ENCODE peak calls at places on chromosomes 3 and 15, in seven cellular contexts. B is epithelial cell of proximal tubule, T is upper lobe of left lung, J is hepatocyte, X is body of pancreas, O is HepG2, Q is colonic mucosa. K is an unnamed sample.

GRCh38 chr3:27927882-27928281 is 205.8 kb upstream of the EOMES start:
- DNase-seq in B (no peak), T (no peak), J (no peak), X (no peak), O (no peak), Q (no peak), K (no peak)

GRCh38 chr15:78006567-78007205 is 70.8 kb downstream of the TBC1D2B start:
- DNase-seq in B (no peak), T (no peak), J (no peak), X (peak; percentile 85), O (no peak), Q (peak; percentile 75), K (no peak)

GRCh38 chr3:157231071-157231470 is 71.1 kb upstream of the CCNL1 start:
- DNase-seq in B (no peak), T (no peak), J (no peak), X (no peak), O (no peak), Q (no peak), K (no peak)

GRCh38 chr15:43763819-43764446 is 12.8 kb downstream of the ELL3 start:
- DNase-seq in B (no peak), T (no peak), J (no peak), X (no peak), O (no peak), Q (no peak), K (no peak)

GRCh38 chr3:66789584-66790237 is 208.4 kb upstream of the KBTBD8 start:
- DNase-seq in B (no peak), T (no peak), J (no peak), X (no peak), O (no peak), Q (no peak), K (no peak)

GRCh38 chr3:39590776-39591175 is 123.3 kb downstream of the MOBP start:
- DNase-seq in B (no peak), T (no peak), J (no peak), X (no peak), O (no peak), Q (no peak), K (no peak)

GRCh38 chr3:8994226-8994625 is 31.0 kb upstream of the RAD18 start:
- DNase-seq in B (no peak), T (no peak), J (no peak), X (no peak), O (no peak), Q (no peak), K (no peak)

GRCh38 chr15:88126695-88127476 is 129.7 kb downstream of the NTRK3 start:
- DNase-seq in B (no peak), T (no peak), J (no peak), X (no peak), O (no peak), Q (no peak), K (no peak)

GRCh38 chr3:174431717-174432116 is 427.4 kb upstream of the NAALADL2 start:
- DNase-seq in B (no peak), T (no peak), J (no peak), X (no peak), O (no peak), Q (no peak), K (no peak)

GRCh38 chr3:51717947-51718346 is 11.1 kb downstream of the GRM2 start:
- DNase-seq in B (no peak), T (no peak), J (peak; percentile 2), X (no peak), O (no peak), Q (no peak), K (no peak)

GRCh38 chr3:51717446-51717845 is 10.6 kb downstream of the GRM2 start:
- DNase-seq in B (no peak), T (no peak), J (peak; percentile 1), X (no peak), O (no peak), Q (no peak), K (no peak)

GRCh38 chr3:51719413-51720025 is 12.7 kb downstream of the GRM2 start:
- DNase-seq in B (no peak), T (no peak), J (no peak), X (no peak), O (no peak), Q (no peak), K (no peak)

GRCh38 chr3:51720292-51721061 is 13.6 kb downstream of the GRM2 start:
- DNase-seq in B (no peak), T (no peak), J (no peak), X (no peak), O (no peak), Q (no peak), K (no peak)

DNA sequence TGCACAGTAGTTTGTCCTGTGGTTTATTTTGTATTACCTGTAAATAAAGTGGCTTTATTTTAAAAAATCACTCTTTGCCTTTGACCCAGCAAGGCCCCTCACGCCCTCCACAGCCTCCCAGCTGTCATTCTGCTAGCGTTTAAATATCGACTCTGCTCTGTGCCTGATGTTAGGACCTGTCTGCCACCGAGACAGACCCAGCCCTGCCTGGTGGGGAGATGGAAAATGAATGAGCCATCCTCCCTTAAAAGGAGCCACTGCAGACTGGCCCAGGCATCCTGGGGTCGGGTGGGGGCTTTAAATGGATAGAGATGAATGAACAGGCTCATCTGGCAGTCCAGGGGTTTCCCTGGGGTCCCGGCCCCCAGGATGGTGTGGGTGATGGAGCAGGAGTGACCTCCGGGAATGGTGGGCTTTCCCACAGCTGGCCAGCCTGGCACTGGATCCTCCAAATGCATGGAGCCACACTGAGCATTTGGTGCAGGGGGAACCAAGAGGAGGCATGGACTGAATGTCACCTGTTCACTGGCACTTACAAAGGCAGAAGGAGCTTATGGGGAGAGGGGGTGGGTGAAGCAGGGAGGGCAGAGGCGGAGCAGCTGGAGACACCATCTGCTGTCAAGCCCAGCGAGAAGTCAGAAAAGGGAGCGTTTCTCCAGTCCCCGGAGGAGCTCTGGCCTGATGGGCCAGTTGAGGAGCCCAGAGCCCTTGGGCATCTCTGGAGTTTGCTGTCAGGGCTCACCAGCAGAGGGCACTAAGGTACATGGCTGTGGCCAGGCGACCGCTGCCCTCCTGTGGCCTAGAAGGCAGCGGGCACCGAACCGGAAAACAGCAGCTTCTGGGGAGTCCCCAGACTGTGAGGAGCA is 11.9 kb downstream of the GRM2 start:
- DNase-seq in B (no peak), T (peak; percentile 70), J (peak; percentile 78), X (peak; percentile 59), O (peak; percentile 64), Q (peak; percentile 78), K (peak; percentile 72)
- TF ChIP-seq CTCF in B (peak; percentile 97), T (peak; percentile 49), J (peak; percentile 53), X (peak; percentile 67), O (peak; percentile 90), Q (peak; percentile 67), K (peak; percentile 82)

DNA sequence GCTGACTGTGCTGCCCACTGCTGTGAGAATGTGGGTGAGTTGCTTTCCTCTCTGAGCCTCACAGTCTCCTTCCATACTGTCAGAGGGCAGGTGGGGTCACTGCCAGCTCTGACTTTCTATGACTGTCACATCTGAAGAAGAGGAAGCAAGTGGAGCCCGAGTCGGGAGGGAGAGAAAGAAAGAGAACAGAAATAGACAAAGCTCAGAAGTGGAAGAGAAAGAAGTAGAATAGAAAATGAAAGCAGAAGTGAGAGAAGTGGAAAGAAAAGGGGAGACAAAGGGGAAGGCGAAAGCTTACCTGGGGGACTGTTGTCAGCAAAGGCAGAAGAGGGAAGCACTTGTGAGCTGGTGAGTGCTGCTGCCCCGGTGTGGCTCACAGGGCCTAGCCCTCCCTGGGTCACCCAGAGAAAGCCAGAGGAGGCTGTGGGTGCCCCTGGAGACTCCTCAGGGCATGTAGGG is 57.9 kb downstream of the EPHB1 start:
- DNase-seq in B (no peak), T (peak; percentile 18), J (no peak), X (no peak), O (no peak), Q (no peak), K (no peak)
- TF ChIP-seq CTCF in B (no peak), T (no peak), J (no peak), X (no peak), O (no peak), Q (no peak), K (no peak)

DNA sequence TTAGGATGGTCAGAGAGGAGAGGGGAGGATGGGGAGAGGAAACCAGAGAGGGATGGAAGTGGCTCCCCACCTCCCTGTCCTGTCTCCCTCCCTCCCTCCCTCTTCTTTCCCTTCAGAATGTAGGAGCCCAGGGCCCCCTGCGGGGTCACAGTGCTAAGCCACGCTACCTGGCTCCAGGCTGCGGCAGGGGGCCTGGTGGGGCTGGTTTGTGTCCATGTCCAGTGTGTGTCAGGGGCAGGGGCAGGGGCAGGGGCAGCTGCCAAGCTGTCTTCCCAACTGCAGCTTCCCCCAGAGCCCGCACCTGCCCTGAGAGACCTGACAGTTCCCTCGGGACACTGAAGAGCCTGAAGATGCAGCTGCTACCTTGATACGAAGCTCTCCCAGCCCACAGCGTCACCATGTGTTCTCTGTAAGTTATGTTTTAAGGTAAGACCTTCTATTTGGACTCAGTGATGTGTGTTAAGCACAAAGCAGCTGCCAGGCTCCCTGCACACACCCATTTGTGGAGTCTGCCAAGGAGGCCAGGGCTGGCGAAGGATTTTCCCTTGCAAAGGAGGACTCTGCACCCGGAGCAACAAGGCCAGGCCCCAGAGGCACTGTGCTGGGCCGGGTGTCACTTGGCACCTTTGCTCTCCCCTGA is 121.8 kb upstream of the SMAD3 start:
- DNase-seq in B (no peak), T (no peak), J (no peak), X (no peak), O (peak; percentile 40), Q (peak; percentile 57), K (no peak)
- TF ChIP-seq CTCF in B (peak; percentile 40), T (no peak), J (no peak), X (no peak), O (peak; percentile 55), Q (no peak), K (no peak)

GRCh38 chr15:47551559-47551958 is 165.7 kb upstream of the SEMA6D start:
- DNase-seq in B (no peak), T (no peak), J (no peak), X (no peak), O (no peak), Q (no peak), K (no peak)

GRCh38 chr15:47551079-47551478 is 166.2 kb upstream of the SEMA6D start:
- DNase-seq in B (no peak), T (no peak), J (no peak), X (no peak), O (no peak), Q (no peak), K (no peak)

GRCh38 chr15:47548189-47548588 is 169.1 kb upstream of the SEMA6D start:
- DNase-seq in B (no peak), T (no peak), J (no peak), X (no peak), O (no peak), Q (no peak), K (no peak)

GRCh38 chr15:47552978-47553608 is 164.2 kb upstream of the SEMA6D start:
- DNase-seq in B (no peak), T (no peak), J (no peak), X (no peak), O (no peak), Q (peak; percentile 42), K (no peak)

GRCh38 chr15:47548986-47549385 is 168.3 kb upstream of the SEMA6D start:
- DNase-seq in B (no peak), T (no peak), J (no peak), X (no peak), O (no peak), Q (no peak), K (no peak)
- TF ChIP-seq CTCF in B (no peak), T (no peak), J (no peak), X (no peak), O (no peak), Q (no peak), K (no peak)

GRCh38 chr15:39497016-39497758 is 83.7 kb upstream of the THBS1 start:
- DNase-seq in B (no peak), T (no peak), J (no peak), X (no peak), O (no peak), Q (no peak), K (no peak)
- TF ChIP-seq CTCF in B (no peak), T (no peak), J (no peak), X (peak; percentile 28), O (no peak), Q (no peak), K (no peak)